ENCODE peak calls at places on chromosomes 2 and 18, in four cellular contexts. One of them, this sample, is unnamed.

GRCh38 chr18:31500161-31500688 is 2.2 kb downstream of the DSG2 start:
- DNase-seq in cortex of kidney: no peak
- DNase-seq in GM04504: no peak
- DNase-seq in HT1080: no peak
- DNase-seq in this sample: peak; percentile 3

GRCh38 chr2:232693344-232693743 is 3.8 kb upstream of the GIGYF2 start:
- DNase-seq in cortex of kidney: no peak
- DNase-seq in GM04504: no peak
- DNase-seq in HT1080: no peak
- DNase-seq in this sample: no peak

GRCh38 chr18:74652392-74652988 is 54.8 kb downstream of the ZNF407 start:
- DNase-seq in cortex of kidney: no peak
- DNase-seq in GM04504: peak; percentile 17
- DNase-seq in HT1080: peak; percentile 50
- DNase-seq in this sample: peak; percentile 40

GRCh38 chr18:62543021-62543420 is 20.2 kb downstream of the ZCCHC2 start:
- DNase-seq in cortex of kidney: no peak
- DNase-seq in GM04504: no peak
- DNase-seq in HT1080: no peak
- DNase-seq in this sample: no peak

GRCh38 chr2:150228936-150229335 is 258.5 kb downstream of the RND3 start:
- DNase-seq in cortex of kidney: no peak
- DNase-seq in GM04504: no peak
- DNase-seq in HT1080: no peak
- DNase-seq in this sample: no peak

GRCh38 chr2:60633615-60634014 is 80.2 kb upstream of the BCL11A start:
- DNase-seq in cortex of kidney: no peak
- DNase-seq in GM04504: no peak
- DNase-seq in HT1080: no peak
- DNase-seq in this sample: no peak

GRCh38 chr2:15810451-15811150 is 129.7 kb upstream of the MYCN start:
- DNase-seq in cortex of kidney: no peak
- DNase-seq in GM04504: no peak
- DNase-seq in HT1080: no peak
- DNase-seq in this sample: no peak

GRCh38 chr2:47038656-47039501 is 116.2 kb downstream of the STPG4 start:
- DNase-seq in cortex of kidney: no peak
- DNase-seq in GM04504: no peak
- DNase-seq in HT1080: no peak
- DNase-seq in this sample: peak; percentile 46

GRCh38 chr2:172698041-172698863 is 37.4 kb upstream of the RAPGEF4 start:
- DNase-seq in cortex of kidney: no peak
- DNase-seq in GM04504: no peak
- DNase-seq in HT1080: peak; percentile 98
- DNase-seq in this sample: no peak

GRCh38 chr2:218406949-218407703 is 7.5 kb downstream of the CTDSP1 start:
- DNase-seq in cortex of kidney: no peak
- DNase-seq in GM04504: peak; percentile 39
- DNase-seq in HT1080: peak; percentile 32
- DNase-seq in this sample: no peak

GRCh38 chr2:170237572-170238120 is 59.7 kb downstream of the MYO3B start:
- DNase-seq in cortex of kidney: no peak
- DNase-seq in GM04504: no peak
- DNase-seq in HT1080: no peak
- DNase-seq in this sample: no peak

GRCh38 chr2:127657232-127657595 is 11.3 kb downstream of the GPR17 start:
- DNase-seq in cortex of kidney: no peak
- DNase-seq in GM04504: no peak
- DNase-seq in HT1080: no peak
- DNase-seq in this sample: no peak

GRCh38 chr18:34031810-34032209 is 192.9 kb downstream of the NOL4 start:
- DNase-seq in cortex of kidney: no peak
- DNase-seq in GM04504: no peak
- DNase-seq in HT1080: peak; percentile 22
- DNase-seq in this sample: no peak

GRCh38 chr2:45713126-45713525 is 61.7 kb downstream of the PRKCE start:
- DNase-seq in cortex of kidney: no peak
- DNase-seq in GM04504: no peak
- DNase-seq in HT1080: no peak
- DNase-seq in this sample: no peak

GRCh38 chr2:8394131-8394530 is 287.7 kb upstream of the ID2 start:
- DNase-seq in cortex of kidney: no peak
- DNase-seq in GM04504: no peak
- DNase-seq in HT1080: no peak
- DNase-seq in this sample: no peak

GRCh38 chr2:236745420-236746210 is 176.0 kb downstream of the ACKR3 start:
- DNase-seq in cortex of kidney: no peak
- DNase-seq in GM04504: peak; percentile 40
- DNase-seq in HT1080: peak; percentile 79
- DNase-seq in this sample: no peak

This sample was measured in B cell.